ENCODE peak calls at places on chromosome 14, in five cellular contexts. F, G, L, P and J are unnamed samples.
A peak's percentile ranks its signal among the peaks of the same experiment; 100 is the strongest.

GRCh38 chr14:95697764-95698163 is 11.5 kb downstream of the TCL1B start:
- DNase-seq in F (no peak), G (no peak), L (no peak), P (no peak), J (no peak)

GRCh38 chr14:54208751-54209150 is 188.1 kb upstream of the CDKN3 start:
- DNase-seq in F (no peak), G (no peak), L (no peak), P (no peak), J (no peak)

GRCh38 chr14:101972126-101972785 is 7.9 kb downstream of the DYNC1H1 start:
- DNase-seq in F (no peak), G (peak; percentile 67), L (peak; percentile 80), P (no peak), J (peak; percentile 98)

GRCh38 chr14:68173227-68173972 is 353.8 kb downstream of the RAD51B start:
- DNase-seq in F (no peak), G (no peak), L (no peak), P (no peak), J (no peak)

GRCh38 chr14:99435327-99435726 is 45.3 kb downstream of the SETD3 start:
- DNase-seq in F (no peak), G (no peak), L (no peak), P (no peak), J (no peak)

GRCh38 chr14:89342049-89342448 is 75.0 kb downstream of the FOXN3 start:
- DNase-seq in F (no peak), G (no peak), L (no peak), P (no peak), J (no peak)

GRCh38 chr14:50344116-50344775 is 32.1 kb downstream of the DMAC2L start:
- DNase-seq in F (no peak), G (no peak), L (no peak), P (no peak), J (peak; percentile 89)

GRCh38 chr14:70096866-70097265 is 91.9 kb downstream of the SLC8A3 start:
- DNase-seq in F (no peak), G (no peak), L (no peak), P (peak; percentile 44), J (no peak)

GRCh38 chr14:99601301-99601945 is 2.6 kb downstream of the CCDC85C start:
- DNase-seq in F (no peak), G (no peak), L (peak; percentile 79), P (peak; percentile 40), J (no peak)

GRCh38 chr14:98906123-98906995 is 365.6 kb downstream of the BCL11B start:
- DNase-seq in F (no peak), G (no peak), L (peak; percentile 77), P (peak; percentile 28), J (peak; percentile 91)

GRCh38 chr14:64645220-64645891 is 58.9 kb upstream of the PLEKHG3 start:
- DNase-seq in F (no peak), G (no peak), L (no peak), P (peak; percentile 67), J (peak; percentile 32)

GRCh38 chr14:57526942-57527341 is 33.3 kb upstream of the CCDC198 start:
- DNase-seq in F (no peak), G (peak; percentile 24), L (no peak), P (peak; percentile 32), J (no peak)

GRCh38 chr14:71175491-71175890 is 268.2 kb downstream of the PCNX1 start:
- DNase-seq in F (no peak), G (no peak), L (no peak), P (no peak), J (peak; percentile 54)

GRCh38 chr14:24240110-24240918 is 2.1 kb downstream of the TINF2 start:
- DNase-seq in F (no peak), G (no peak), L (no peak), P (no peak), J (no peak)

GRCh38 chr14:88706425-88706824 is 86.3 kb downstream of the EML5 start:
- DNase-seq in F (no peak), G (no peak), L (no peak), P (no peak), J (peak; percentile 53)

GRCh38 chr14:35287481-35288013 is 4.6 kb upstream of the PSMA6 start:
- DNase-seq in F (no peak), G (no peak), L (no peak), P (no peak), J (no peak)

GRCh38 chr14:22509036-22509709 is 79.9 kb downstream of the DAD1 start:
- DNase-seq in F (no peak), G (no peak), L (no peak), P (no peak), J (no peak)

GRCh38 chr14:22506778-22507351 is 82.2 kb downstream of the DAD1 start:
- DNase-seq in F (no peak), G (no peak), L (no peak), P (no peak), J (no peak)

GRCh38 chr14:22508150-22508457 is 80.9 kb downstream of the DAD1 start:
- DNase-seq in F (no peak), G (no peak), L (no peak), P (no peak), J (no peak)

GRCh38 chr14:22509751-22510300 is 79.2 kb downstream of the DAD1 start:
- DNase-seq in F (no peak), G (no peak), L (no peak), P (no peak), J (no peak)

DNA sequence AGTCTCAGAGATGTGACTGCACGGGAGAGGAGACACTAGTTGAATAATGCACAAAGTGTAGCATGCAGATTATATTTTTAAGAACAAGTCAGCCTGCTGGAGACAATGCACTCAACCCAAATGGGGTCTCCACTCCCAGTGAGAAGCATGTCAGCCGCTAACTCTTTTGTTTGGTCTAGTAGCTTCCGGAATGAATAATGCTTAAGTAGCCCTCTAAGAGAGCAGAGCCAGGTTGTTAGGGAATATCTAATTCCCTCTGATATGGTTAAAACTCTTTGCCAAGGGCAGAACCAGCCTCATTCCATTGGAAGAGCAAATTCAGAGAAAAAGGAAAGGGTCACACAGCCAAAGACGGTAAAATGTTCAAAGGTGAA is 80.4 kb downstream of the DAD1 start:
- DNase-seq in F (no peak), G (no peak), L (no peak), P (no peak), J (no peak)
- H3K4me1 ChIP-seq in F (peaks cover 22% of the 10 kb centered on the region), G (no peaks in the 10 kb centered on the region), L (peaks cover 2% of the 10 kb centered on the region), P (peaks cover 21% of the 10 kb centered on the region), J (no peaks in the 10 kb centered on the region)

GRCh38 chr14:55349565-55349964 is 62.1 kb downstream of the ATG14 start:
- DNase-seq in F (no peak), G (no peak), L (no peak), P (no peak), J (no peak)

GRCh38 chr14:55348766-55349453 is 62.7 kb downstream of the ATG14 start:
- DNase-seq in F (no peak), G (no peak), L (no peak), P (no peak), J (peak; percentile 73)

GRCh38 chr14:55350461-55350860 is 61.2 kb downstream of the ATG14 start:
- DNase-seq in F (no peak), G (no peak), L (no peak), P (no peak), J (no peak)

GRCh38 chr14:55351111-55351510 is 60.5 kb downstream of the ATG14 start:
- DNase-seq in F (no peak), G (no peak), L (no peak), P (no peak), J (no peak)

GRCh38 chr14:55347040-55347439 is 64.6 kb downstream of the ATG14 start:
- DNase-seq in F (no peak), G (no peak), L (no peak), P (no peak), J (no peak)
- H3K27ac ChIP-seq in F (no peak overlapping the region), G (no peak overlapping the region), L (no peak overlapping the region), P (no peak overlapping the region), J (no peak overlapping the region)

GRCh38 chr14:100667706-100668105 is 59.0 kb upstream of the DLK1 start:
- DNase-seq in F (no peak), G (no peak), L (no peak), P (no peak), J (no peak)

GRCh38 chr14:100669011-100669412 is 57.7 kb upstream of the DLK1 start:
- DNase-seq in F (no peak), G (no peak), L (no peak), P (no peak), J (no peak)

GRCh38 chr14:100670017-100670974 is 56.4 kb upstream of the DLK1 start:
- DNase-seq in F (no peak), G (no peak), L (no peak), P (no peak), J (no peak)

GRCh38 chr14:100668352-100668751 is 58.3 kb upstream of the DLK1 start:
- DNase-seq in F (no peak), G (no peak), L (no peak), P (no peak), J (no peak)

DNA sequence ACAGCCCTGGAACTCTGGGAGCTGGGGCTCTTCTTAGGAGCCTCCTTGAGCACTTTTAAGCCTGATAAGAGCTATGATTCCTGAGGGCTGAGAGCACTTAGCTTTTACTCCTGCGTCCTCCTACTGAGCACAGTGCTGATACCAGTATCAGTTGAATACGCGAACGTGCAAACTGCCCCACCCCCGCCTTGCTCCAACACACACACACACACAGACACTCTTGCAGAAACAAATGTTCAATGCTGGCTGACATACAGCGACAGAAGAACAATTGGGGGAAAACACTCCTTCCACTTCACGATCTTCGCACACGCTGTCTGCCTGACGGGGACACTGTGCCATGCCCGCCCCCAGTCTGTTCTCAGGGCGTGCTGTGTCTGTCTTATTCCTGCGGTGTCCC is 57.2 kb upstream of the DLK1 start:
- DNase-seq in F (no peak), G (no peak), L (no peak), P (peak; percentile 48), J (no peak)
- H3K4me1 ChIP-seq in F (peaks cover 4% of the 10 kb centered on the region), G (peaks cover 8% of the 10 kb centered on the region), L (peaks cover 46% of the 10 kb centered on the region), P (peaks cover 22% of the 10 kb centered on the region), J (no peaks in the 10 kb centered on the region)

GRCh38 chr14:91415794-91416743 is 1.6 kb downstream of the CCDC88C start:
- DNase-seq in F (peak; percentile 13), G (no peak), L (no peak), P (no peak), J (peak; percentile 51)

GRCh38 chr14:91417983-91418386 is 365 bp upstream of the CCDC88C start:
- DNase-seq in F (no peak), G (peak; percentile 62), L (peak; percentile 41), P (no peak), J (no peak)

GRCh38 chr14:91417134-91417982 is at the start of gene CCDC88C:
- DNase-seq in F (peak; percentile 15), G (peak; percentile 80), L (peak; percentile 73), P (peak; percentile 61), J (no peak)

GRCh38 chr14:91418387-91419043 is 895 bp upstream of the CCDC88C start:
- DNase-seq in F (no peak), G (peak; percentile 72), L (peak; percentile 83), P (peak; percentile 55), J (peak; percentile 57)

GRCh38 chr14:91416744-91417133 is 881 bp downstream of the CCDC88C start:
- DNase-seq in F (no peak), G (no peak), L (peak; percentile 37), P (no peak), J (no peak)
- H3K27ac ChIP-seq in F (peak overlapping the region; percentile 85), G (peak overlapping the region; percentile 51), L (peak overlapping the region; percentile 55), P (no peak overlapping the region), J (no peak overlapping the region)